ENCODE peak calls at places on chromosomes 11 and 22, in eight cellular contexts. H, E, L, P, C, B, O and V are unnamed samples.

GRCh38 chr11:78841451-78842060 is 266.9 kb upstream of the NARS2 start:
- DNase-seq in P (no peak), O (no peak), C (no peak), B (no peak), E (no peak), H (no peak), L (no peak), V (no peak)

GRCh38 chr11:1317432-1317831 is 8.0 kb upstream of the TOLLIP start:
- DNase-seq in H (no peak), L (no peak), P (no peak), B (no peak), C (peak; percentile 13), O (peak; percentile 61), E (no peak), V (no peak)

GRCh38 chr11:57761301-57762234 is at the start of gene CTNND1:
- DNase-seq in O (peak; percentile 89), C (peak; percentile 71), H (peak; percentile 97), E (peak; percentile 97), B (peak; percentile 97), L (peak; percentile 92), P (peak; percentile 95), V (peak; percentile 86)

GRCh38 chr22:46783721-46784120 is 21.3 kb downstream of the TBC1D22A start:
- DNase-seq in L (no peak), B (no peak), C (no peak), E (no peak), O (no peak), H (no peak), P (no peak), V (no peak)

GRCh38 chr11:87007938-87008337 is 29.8 kb upstream of the TMEM135 start:
- DNase-seq in B (no peak), C (no peak), H (no peak), P (no peak), L (no peak), E (no peak), O (no peak), V (no peak)

GRCh38 chr11:108394744-108395284 is 72.5 kb downstream of the C11orf65 start:
- DNase-seq in H (no peak), P (no peak), L (no peak), O (no peak), E (no peak), C (no peak), B (no peak), V (no peak)

GRCh38 chr11:14380947-14381555 is 22.1 kb upstream of the RRAS2 start:
- DNase-seq in H (peak; percentile 87), B (peak; percentile 73), L (peak; percentile 83), E (peak; percentile 22), C (peak; percentile 81), P (no peak), O (peak; percentile 83), V (no peak)

GRCh38 chr22:28016781-28017557 is 97.9 kb upstream of the PITPNB start:
- DNase-seq in C (no peak), O (peak; percentile 20), P (no peak), B (no peak), L (peak; percentile 50), E (no peak), H (peak; percentile 50), V (no peak)

GRCh38 chr22:49483946-49484345 is 343.7 kb downstream of the BRD1 start:
- DNase-seq in O (no peak), P (no peak), C (no peak), L (no peak), E (no peak), H (no peak), B (no peak), V (no peak)

GRCh38 chr11:1559103-1559951 is 12.7 kb downstream of the DUSP8 start:
- DNase-seq in L (peak; percentile 93), H (peak; percentile 99), P (no peak), C (peak; percentile 80), E (no peak), B (no peak), O (peak; percentile 94), V (peak; percentile 50)

GRCh38 chr11:71267807-71268421 is 15.5 kb upstream of the SHANK2 start:
- DNase-seq in O (peak; percentile 23), E (no peak), H (peak; percentile 19), C (peak; percentile 41), P (no peak), B (no peak), L (no peak), V (no peak)

GRCh38 chr11:71146846-71147245 is 105.5 kb downstream of the SHANK2 start:
- DNase-seq in P (no peak), O (no peak), C (no peak), E (no peak), H (no peak), L (no peak), B (no peak), V (no peak)

GRCh38 chr11:98736813-98737212 is 283.9 kb upstream of the CNTN5 start:
- DNase-seq in E (no peak), C (no peak), B (no peak), L (no peak), O (no peak), P (no peak), H (no peak), V (no peak)
- TF ChIP-seq POLR2AphosphoS5 in E (no peak), C (no peak), B (no peak), L (no peak), O (no peak), P (no peak), H (no peak), V (no peak)

GRCh38 chr11:93831343-93832082 is 18.9 kb downstream of the VSTM5 start:
- DNase-seq in P (no peak), O (no peak), L (no peak), B (no peak), C (no peak), E (no peak), H (no peak), V (no peak)
- TF ChIP-seq POLR2AphosphoS5 in P (no peak), O (no peak), L (no peak), B (no peak), C (no peak), E (no peak), H (no peak), V (no peak)

GRCh38 chr11:65501005-65501529 is 2.2 kb downstream of the MALAT1 start:
- DNase-seq in O (no peak), P (no peak), L (no peak), C (no peak), E (no peak), H (no peak), B (no peak), V (no peak)
- TF ChIP-seq POLR2AphosphoS5 in O (no peak), P (no peak), L (no peak), C (no peak), E (no peak), H (no peak), B (no peak), V (peak; percentile 2)

GRCh38 chr11:56027354-56027753 is at the start of gene OR5AS1:
- DNase-seq in H (no peak), O (no peak), C (no peak), E (no peak), L (no peak), P (no peak), B (no peak), V (no peak)
- TF ChIP-seq POLR2AphosphoS5 in H (no peak), O (no peak), C (no peak), E (no peak), L (no peak), P (no peak), B (no peak), V (no peak)

GRCh38 chr11:120877746-120878365 is 146.0 kb upstream of the TBCEL start:
- DNase-seq in O (no peak), H (no peak), E (no peak), L (no peak), B (no peak), C (no peak), P (no peak), V (no peak)
- TF ChIP-seq POLR2AphosphoS5 in O (no peak), H (no peak), E (no peak), L (no peak), B (no peak), C (no peak), P (no peak), V (no peak)

GRCh38 chr11:134252539-134253188 is 488 bp downstream of the THYN1 start:
- DNase-seq in B (no peak), C (no peak), O (no peak), H (no peak), L (no peak), E (no peak), P (no peak), V (no peak)
- TF ChIP-seq POLR2AphosphoS5 in B (no peak), C (no peak), O (no peak), H (no peak), L (no peak), E (no peak), P (no peak), V (no peak)

GRCh38 chr11:109934151-109934550 is 159.0 kb upstream of the ZC3H12C start:
- DNase-seq in B (no peak), H (no peak), L (no peak), P (no peak), O (no peak), E (no peak), C (no peak), V (no peak)

GRCh38 chr11:109940816-109941215 is 152.4 kb upstream of the ZC3H12C start:
- DNase-seq in P (peak; percentile 39), C (no peak), L (no peak), H (no peak), B (peak; percentile 11), O (no peak), E (no peak), V (peak; percentile 84)

GRCh38 chr11:109937968-109938367 is 155.2 kb upstream of the ZC3H12C start:
- DNase-seq in O (no peak), H (no peak), P (no peak), B (no peak), C (no peak), L (no peak), E (no peak), V (no peak)

GRCh38 chr11:109939176-109939810 is 153.9 kb upstream of the ZC3H12C start:
- DNase-seq in O (no peak), E (peak; percentile 54), L (no peak), H (no peak), B (peak; percentile 80), C (no peak), P (peak; percentile 85), V (peak; percentile 67)
- TF ChIP-seq POLR2AphosphoS5 in O (no peak), E (no peak), L (no peak), H (no peak), B (no peak), C (no peak), P (no peak), V (no peak)

GRCh38 chr11:63573881-63574855 is 11.0 kb upstream of the PLAAT2 start:
- DNase-seq in C (no peak), P (no peak), H (peak; percentile 80), E (peak; percentile 78), O (peak; percentile 70), L (no peak), B (peak; percentile 32), V (no peak)
- TF ChIP-seq POLR2AphosphoS5 in C (no peak), P (no peak), H (no peak), E (no peak), O (peak; percentile 46), L (no peak), B (no peak), V (no peak)